ENCODE peak calls at places on chromosomes 6 and 20, in six cellular contexts. J is stimulated activated CD8-positive, alpha-beta memory T cell treated with anti-CD3 and anti-CD28 coated beads, Interleukin-4, amount 100 ng/mL, for 24 hours; N is ovary; I is NCI-H1436; G is ecto neural progenitor cell; Z is left colon. A is an unnamed sample.

GRCh38 chr6:34696189-34696738 is 303 bp downstream of the ILRUN start:
- DNase-seq in Z (peak), J (no peak), I (no peak), N (peak), G (no peak), A (no peak)

GRCh38 chr6:25793970-25794369 is 37.9 kb downstream of the SLC17A1 start:
- DNase-seq in J (no peak), I (no peak), N (no peak), G (no peak), Z (no peak), A (no peak)

GRCh38 chr6:167998206-167998605 is 735 bp downstream of the KIF25 start:
- DNase-seq in G (peak), I (no peak), J (no peak), Z (no peak), N (no peak), A (no peak)

GRCh38 chr6:52403627-52404026 is 16.5 kb upstream of the EFHC1 start:
- DNase-seq in N (no peak), I (no peak), J (no peak), G (no peak), Z (peak), A (no peak)

GRCh38 chr20:23187759-23188158 is 101.6 kb upstream of the CD93 start:
- DNase-seq in N (no peak), I (no peak), J (no peak), Z (no peak), G (no peak), A (no peak)

GRCh38 chr6:72724545-72724944 is 102.7 kb downstream of the KCNQ5 start:
- DNase-seq in J (no peak), N (no peak), G (no peak), I (no peak), Z (no peak), A (no peak)

GRCh38 chr20:10449270-10449669 is 14.2 kb downstream of the SLX4IP start:
- DNase-seq in J (no peak), G (no peak), Z (no peak), I (no peak), N (no peak), A (no peak)

GRCh38 chr6:21377356-21377755 is 216.2 kb upstream of the SOX4 start:
- DNase-seq in N (no peak), Z (no peak), G (no peak), I (no peak), J (no peak), A (no peak)

GRCh38 chr6:154474636-154475428 is 35.7 kb downstream of the CNKSR3 start:
- DNase-seq in Z (no peak), N (no peak), I (no peak), J (no peak), G (no peak), A (no peak)